ENCODE peak calls at places on chromosomes 12 and 14, in five cellular contexts. One of them, this sample, is unnamed. For H3K9me3, the result is how much of the 10 kb centered on the place peaks cover.

GRCh38 chr12:79549531-79550271 is 141.1 kb downstream of the PAWR start:
- DNase-seq in HepG2: peak
- DNase-seq in A549: peak
- DNase-seq in K562: no peak
- DNase-seq in GM12878: no peak
- DNase-seq in this sample: peak

GRCh38 chr12:124663206-124663605 is 95.8 kb upstream of the NCOR2 start:
- DNase-seq in HepG2: peak
- DNase-seq in A549: no peak
- DNase-seq in K562: no peak
- DNase-seq in GM12878: no peak
- DNase-seq in this sample: no peak

GRCh38 chr12:8948711-8949524 is 527 bp downstream of the M6PR start:
- DNase-seq in HepG2: peak
- DNase-seq in A549: peak
- DNase-seq in K562: peak
- DNase-seq in GM12878: no peak
- DNase-seq in this sample: peak

GRCh38 chr12:85865905-85866304 is 8.2 kb upstream of the NTS start:
- DNase-seq in HepG2: no peak
- DNase-seq in A549: no peak
- DNase-seq in K562: no peak
- DNase-seq in GM12878: no peak
- DNase-seq in this sample: no peak

GRCh38 chr14:104572668-104573067 is 6.9 kb upstream of the C14orf180 start:
- DNase-seq in HepG2: no peak
- DNase-seq in A549: no peak
- DNase-seq in K562: no peak
- DNase-seq in GM12878: no peak
- DNase-seq in this sample: no peak

GRCh38 chr12:2291182-2291832 is 238.5 kb downstream of the CACNA1C start:
- DNase-seq in HepG2: peak
- DNase-seq in A549: peak
- DNase-seq in K562: peak
- DNase-seq in GM12878: no peak
- DNase-seq in this sample: peak

GRCh38 chr12:89980236-89980635 is 271.6 kb upstream of the ATP2B1 start:
- DNase-seq in HepG2: no peak
- DNase-seq in A549: peak
- DNase-seq in K562: no peak
- DNase-seq in GM12878: no peak
- DNase-seq in this sample: no peak

GRCh38 chr12:92049403-92049802 is 96.2 kb downstream of the BTG1 start:
- DNase-seq in HepG2: no peak
- DNase-seq in A549: no peak
- DNase-seq in K562: no peak
- DNase-seq in GM12878: peak
- DNase-seq in this sample: no peak

GRCh38 chr12:55407866-55408265 is 7.5 kb downstream of the OR6C65 start:
- DNase-seq in HepG2: no peak
- DNase-seq in A549: no peak
- DNase-seq in K562: no peak
- DNase-seq in GM12878: no peak
- DNase-seq in this sample: no peak

GRCh38 chr14:81400852-81401251 is 728 bp upstream of the STON2 start:
- DNase-seq in HepG2: no peak
- DNase-seq in A549: peak
- DNase-seq in K562: no peak
- DNase-seq in GM12878: no peak
- DNase-seq in this sample: no peak

GRCh38 chr12:48960834-48961233 is 3.5 kb upstream of the ARF3 start:
- DNase-seq in HepG2: no peak
- DNase-seq in A549: no peak
- DNase-seq in K562: no peak
- DNase-seq in GM12878: no peak
- DNase-seq in this sample: no peak

GRCh38 chr12:81811066-81811777 is 52.1 kb upstream of the PPFIA2 start:
- DNase-seq in HepG2: no peak
- DNase-seq in A549: no peak
- DNase-seq in K562: no peak
- DNase-seq in GM12878: no peak
- DNase-seq in this sample: no peak

GRCh38 chr14:61662437-61663311 is 32.6 kb upstream of the HIF1A start:
- DNase-seq in HepG2: peak
- DNase-seq in A549: peak
- DNase-seq in K562: peak
- DNase-seq in GM12878: peak
- DNase-seq in this sample: peak

GRCh38 chr12:114853003-114853529 is 169.1 kb upstream of the TBX3 start:
- DNase-seq in HepG2: no peak
- DNase-seq in A549: no peak
- DNase-seq in K562: no peak
- DNase-seq in GM12878: no peak
- DNase-seq in this sample: no peak

GRCh38 chr14:104429291-104429861 is 150.2 kb upstream of the C14orf180 start:
- DNase-seq in HepG2: no peak
- DNase-seq in A549: no peak
- DNase-seq in K562: no peak
- DNase-seq in GM12878: no peak
- DNase-seq in this sample: no peak

GRCh38 chr14:92039073-92039719 is 663 bp downstream of the TRIP11 start:
- DNase-seq in HepG2: peak
- DNase-seq in A549: peak
- DNase-seq in K562: peak
- DNase-seq in GM12878: no peak
- DNase-seq in this sample: peak

GRCh38 chr12:41556176-41556575 is 368.1 kb downstream of the PDZRN4 start:
- DNase-seq in HepG2: no peak
- DNase-seq in A549: no peak
- DNase-seq in K562: no peak
- DNase-seq in GM12878: no peak
- DNase-seq in this sample: no peak

GRCh38 chr12:93440043-93440835 is 1.5 kb downstream of the UBE2N start:
- DNase-seq in HepG2: no peak
- DNase-seq in A549: peak
- DNase-seq in K562: no peak
- DNase-seq in GM12878: no peak
- DNase-seq in this sample: peak

GRCh38 chr14:74612346-74613021 is 447 bp upstream of the LTBP2 start:
- DNase-seq in HepG2: peak
- DNase-seq in A549: peak
- DNase-seq in K562: peak
- DNase-seq in GM12878: no peak
- DNase-seq in this sample: peak

GRCh38 chr14:48690349-48690748 is 895.8 kb downstream of the RPS29 start:
- DNase-seq in HepG2: no peak
- DNase-seq in A549: peak
- DNase-seq in K562: no peak
- DNase-seq in GM12878: no peak
- DNase-seq in this sample: no peak

GRCh38 chr14:49982522-49982951 is 89.7 kb downstream of the ARF6 start:
- DNase-seq in HepG2: no peak
- DNase-seq in A549: peak
- DNase-seq in K562: no peak
- DNase-seq in GM12878: no peak
- DNase-seq in this sample: peak

GRCh38 chr14:32183151-32184048 is 18.4 kb upstream of the RNU6-7 start:
- DNase-seq in HepG2: no peak
- DNase-seq in A549: no peak
- DNase-seq in K562: peak
- DNase-seq in GM12878: no peak
- DNase-seq in this sample: no peak

GRCh38 chr12:50402270-50403000 is 1.8 kb downstream of the LARP4 start:
- DNase-seq in HepG2: no peak
- DNase-seq in A549: no peak
- DNase-seq in K562: no peak
- DNase-seq in GM12878: no peak
- DNase-seq in this sample: peak

GRCh38 chr12:26783791-26784379 is 49.1 kb downstream of the ITPR2 start:
- DNase-seq in HepG2: no peak
- DNase-seq in A549: no peak
- DNase-seq in K562: no peak
- DNase-seq in GM12878: no peak
- DNase-seq in this sample: no peak

GRCh38 chr12:12166751-12167150 is 96.0 kb downstream of the BCL2L14 start:
- DNase-seq in HepG2: no peak
- DNase-seq in A549: no peak
- DNase-seq in K562: no peak
- DNase-seq in GM12878: no peak
- DNase-seq in this sample: no peak

GRCh38 chr12:132174015-132174660 is 29.9 kb downstream of the NOC4L start:
- DNase-seq in HepG2: no peak
- DNase-seq in A549: no peak
- DNase-seq in K562: no peak
- DNase-seq in GM12878: no peak
- DNase-seq in this sample: no peak

GRCh38 chr12:57894577-57895292 is 46.6 kb upstream of the ATP23 start:
- DNase-seq in HepG2: no peak
- DNase-seq in A549: no peak
- DNase-seq in K562: no peak
- DNase-seq in GM12878: no peak
- DNase-seq in this sample: no peak

GRCh38 chr12:41188058-41188840 is at the start of gene PDZRN4:
- DNase-seq in HepG2: no peak
- DNase-seq in A549: peak
- DNase-seq in K562: no peak
- DNase-seq in GM12878: no peak
- DNase-seq in this sample: peak

GRCh38 chr12:130147875-130148596 is 14.2 kb upstream of the FZD10 start:
- DNase-seq in HepG2: no peak
- DNase-seq in A549: no peak
- DNase-seq in K562: no peak
- DNase-seq in GM12878: no peak
- DNase-seq in this sample: no peak

GRCh38 chr12:130146532-130146931 is 15.7 kb upstream of the FZD10 start:
- DNase-seq in HepG2: no peak
- DNase-seq in A549: no peak
- DNase-seq in K562: no peak
- DNase-seq in GM12878: no peak
- DNase-seq in this sample: no peak

GRCh38 chr12:130143136-130143535 is 19.1 kb upstream of the FZD10 start:
- DNase-seq in HepG2: no peak
- DNase-seq in A549: no peak
- DNase-seq in K562: no peak
- DNase-seq in GM12878: no peak
- DNase-seq in this sample: no peak

GRCh38 chr12:130144256-130144655 is 18.0 kb upstream of the FZD10 start:
- DNase-seq in HepG2: no peak
- DNase-seq in A549: no peak
- DNase-seq in K562: no peak
- DNase-seq in GM12878: no peak
- DNase-seq in this sample: no peak

DNA sequence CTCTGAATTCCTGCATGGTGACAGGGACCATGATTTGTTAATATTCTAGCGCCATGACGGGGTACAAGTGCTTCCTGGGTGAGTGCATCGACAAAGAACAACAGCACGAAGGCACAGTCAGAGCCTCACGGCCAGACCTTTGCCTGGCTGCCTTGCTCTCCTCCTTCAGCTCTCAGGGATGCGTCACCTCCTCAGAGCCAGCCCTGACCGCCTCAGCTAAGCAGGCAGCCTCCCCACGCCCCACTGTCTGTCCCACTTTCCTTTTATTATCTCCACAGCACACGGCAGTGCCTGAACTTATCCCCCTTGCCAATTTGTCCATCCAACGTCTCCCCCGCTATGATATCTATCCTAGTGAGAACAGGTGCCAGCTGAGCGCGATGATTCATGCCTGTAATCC is 16.5 kb upstream of the FZD10 start:
- DNase-seq in HepG2: no peak
- DNase-seq in A549: no peak
- DNase-seq in K562: no peak
- DNase-seq in GM12878: no peak
- DNase-seq in this sample: no peak
- H3K9me3 ChIP-seq in HepG2: under half
- H3K9me3 ChIP-seq in A549: under half
- H3K9me3 ChIP-seq in K562: under half
- H3K9me3 ChIP-seq in GM12878: under half
- H3K9me3 ChIP-seq in this sample: under half

DNA sequence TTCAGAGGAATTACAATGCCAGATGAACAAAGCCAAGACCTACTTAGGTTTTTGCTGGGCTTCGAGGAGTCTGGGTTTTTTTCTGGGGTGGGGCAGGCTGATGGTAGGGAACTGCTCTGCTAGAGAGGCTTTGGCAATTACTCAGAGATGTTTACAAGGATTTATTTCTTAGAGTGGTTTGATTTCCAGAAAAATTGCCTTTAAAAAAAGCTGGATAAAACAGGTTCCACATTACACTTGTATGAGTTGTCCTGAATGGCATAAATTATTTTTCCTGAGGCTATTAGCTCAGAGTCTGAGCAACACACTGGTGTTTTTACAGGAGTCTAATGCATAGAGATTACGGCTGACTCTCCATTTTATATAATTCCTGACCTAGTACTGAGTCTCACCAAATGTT is 118.5 kb upstream of the FRMD6 start:
- DNase-seq in HepG2: no peak
- DNase-seq in A549: peak
- DNase-seq in K562: no peak
- DNase-seq in GM12878: no peak
- DNase-seq in this sample: peak
- TF ChIP-seq MYC in HepG2: no peak
- TF ChIP-seq MYC in A549: no peak
- TF ChIP-seq MYC in K562: no peak
- TF ChIP-seq MYC in GM12878: no peak
- TF ChIP-seq MYC in this sample: no peak

GRCh38 chr12:128652136-128652751 is 171.5 kb downstream of the SLC15A4 start:
- DNase-seq in HepG2: no peak
- DNase-seq in A549: no peak
- DNase-seq in K562: no peak
- DNase-seq in GM12878: no peak
- DNase-seq in this sample: no peak
- H3K9me3 ChIP-seq in HepG2: under half
- H3K9me3 ChIP-seq in A549: under half
- H3K9me3 ChIP-seq in K562: under half
- H3K9me3 ChIP-seq in GM12878: under half
- H3K9me3 ChIP-seq in this sample: under half

GRCh38 chr14:98564006-98564405 is 708.0 kb downstream of the BCL11B start:
- DNase-seq in HepG2: no peak
- DNase-seq in A549: no peak
- DNase-seq in K562: no peak
- DNase-seq in GM12878: no peak
- DNase-seq in this sample: no peak
- TF ChIP-seq MYC in HepG2: no peak
- TF ChIP-seq MYC in A549: no peak
- TF ChIP-seq MYC in K562: no peak
- TF ChIP-seq MYC in GM12878: no peak
- TF ChIP-seq MYC in this sample: no peak

GRCh38 chr14:19918553-19919264 is 1.7 kb upstream of the OR4K5 start:
- DNase-seq in HepG2: peak
- DNase-seq in A549: no peak
- DNase-seq in K562: no peak
- DNase-seq in GM12878: no peak
- DNase-seq in this sample: no peak

GRCh38 chr14:19917955-19918518 is 2.4 kb upstream of the OR4K5 start:
- DNase-seq in HepG2: peak
- DNase-seq in A549: no peak
- DNase-seq in K562: no peak
- DNase-seq in GM12878: no peak
- DNase-seq in this sample: no peak

GRCh38 chr14:19917243-19917642 is 3.2 kb upstream of the OR4K5 start:
- DNase-seq in HepG2: no peak
- DNase-seq in A549: no peak
- DNase-seq in K562: no peak
- DNase-seq in GM12878: no peak
- DNase-seq in this sample: no peak

GRCh38 chr14:19920021-19920657 is at the start of gene OR4K5:
- DNase-seq in HepG2: no peak
- DNase-seq in A549: no peak
- DNase-seq in K562: no peak
- DNase-seq in GM12878: no peak
- DNase-seq in this sample: no peak
- H3K9me3 ChIP-seq in HepG2: under half
- H3K9me3 ChIP-seq in A549: under half
- H3K9me3 ChIP-seq in K562: under half
- H3K9me3 ChIP-seq in GM12878: under half
- H3K9me3 ChIP-seq in this sample: under half

This sample was measured in endothelial cell of umbilical vein.